ENCODE peak calls at places on chromosome 5, in nine cellular contexts. L is posterior vena cava; Q is activated naive CD4-positive, alpha-beta T cell; G is stromal cell of bone marrow; P is AG10803; F is glomerular endothelial cell; S is globus pallidus; H is KG1; I is fibroblast of mammary gland. T is an unnamed sample.

GRCh38 chr5:170633235-170634041 is 129.6 kb downstream of the KCNIP1 start:
- DNase-seq in F (peak; percentile 50), H (peak; percentile 93), L (no peak), I (peak; percentile 85), G (peak; percentile 71), S (peak; percentile 36), P (peak; percentile 84), Q (no peak), T (peak; percentile 92)

GRCh38 chr5:168951341-168951740 is 349.6 kb downstream of the SLIT3 start:
- DNase-seq in F (no peak), L (no peak), S (no peak), P (peak; percentile 93), G (peak; percentile 5), Q (no peak), I (peak; percentile 26), H (no peak), T (peak; percentile 32)

GRCh38 chr5:159451197-159452052 is 121.1 kb upstream of the IL12B start:
- DNase-seq in Q (no peak), P (peak; percentile 95), L (no peak), F (no peak), S (no peak), I (peak; percentile 97), H (no peak), G (peak; percentile 96), T (peak; percentile 97)

GRCh38 chr5:612498-613424 is 621 bp downstream of the CEP72 start:
- DNase-seq in Q (no peak), H (no peak), I (peak; percentile 12), L (no peak), S (no peak), G (no peak), F (no peak), P (no peak), T (peak; percentile 16)

GRCh38 chr5:178238711-178239592 is 6.3 kb upstream of the PHYKPL start:
- DNase-seq in H (peak; percentile 38), F (no peak), Q (no peak), I (no peak), G (no peak), S (no peak), L (no peak), P (no peak), T (no peak)

GRCh38 chr5:134468921-134469400 is 56.5 kb upstream of the JADE2 start:
- DNase-seq in S (no peak), L (no peak), I (no peak), F (no peak), P (no peak), H (no peak), Q (no peak), G (no peak), T (no peak)

GRCh38 chr5:10534491-10535236 is 29.2 kb upstream of the ANKRD33B start:
- DNase-seq in L (no peak), G (no peak), H (no peak), F (no peak), S (peak; percentile 22), P (no peak), I (no peak), Q (no peak), T (no peak)

GRCh38 chr5:90279091-90279490 is 130.5 kb downstream of the CETN3 start:
- DNase-seq in S (no peak), I (peak; percentile 14), L (no peak), F (no peak), H (no peak), Q (no peak), P (no peak), G (no peak), T (no peak)

GRCh38 chr5:135190345-135191083 is 156.5 kb upstream of the PITX1 start:
- DNase-seq in I (no peak), G (no peak), P (no peak), F (no peak), H (no peak), Q (no peak), S (no peak), L (no peak), T (no peak)

GRCh38 chr5:168932400-168932799 is 353.2 kb upstream of the PANK3 start:
- DNase-seq in I (no peak), H (no peak), G (no peak), S (no peak), Q (no peak), P (no peak), L (no peak), F (no peak), T (no peak)